ENCODE peak calls at places on chromosome 9, in four cellular contexts. G is activated CD8-positive, alpha-beta memory T cell treated with anti-CD3 and anti-CD28 coated beads for 48 hours; B is mucosa of descending colon; F is neural crest cell. D is an unnamed sample.

GRCh38 chr9:121133104-121133816 is 58.5 kb downstream of the CNTRL start:
- DNase-seq in G (peak; percentile 8), B (peak; percentile 88), F (no peak), D (no peak)

GRCh38 chr9:71628247-71628646 is 140.1 kb downstream of the CEMIP2 start:
- DNase-seq in G (no peak), B (no peak), F (no peak), D (no peak)

GRCh38 chr9:103804077-103804735 is 289.9 kb upstream of the SMC2 start:
- DNase-seq in G (no peak), B (no peak), F (no peak), D (no peak)

GRCh38 chr9:89941875-89942274 is 337.1 kb downstream of the GADD45G start:
- DNase-seq in G (no peak), B (no peak), F (no peak), D (peak; percentile 68)

GRCh38 chr9:121567142-121568100 is 67.8 kb upstream of the GGTA1 start:
- DNase-seq in G (no peak), B (no peak), F (no peak), D (no peak)

GRCh38 chr9:69655065-69655464 is 17.1 kb downstream of the APBA1 start:
- DNase-seq in G (no peak), B (no peak), F (no peak), D (no peak)

GRCh38 chr9:137237759-137238726 is 3.0 kb upstream of the TUBB4B start:
- DNase-seq in G (no peak), B (no peak), F (no peak), D (no peak)

GRCh38 chr9:113622038-113622437 is 158.5 kb downstream of the RGS3 start:
- DNase-seq in G (no peak), B (no peak), F (no peak), D (no peak)

GRCh38 chr9:128917151-128917849 is 3.5 kb upstream of the PHYHD1 start:
- DNase-seq in G (no peak), B (peak; percentile 66), F (no peak), D (peak; percentile 33)

D was measured in skeletal muscle cell.